ENCODE peak calls at places on chromosomes 7 and 10, in ten cellular contexts. One of them, this sample, is unnamed.

GRCh38 chr7:68038621-68039314 is 1042.1 kb downstream of the TYW1 start:
- DNase-seq in endodermal cell: no peak
- DNase-seq in aorta: no peak
- DNase-seq in mesendoderm: no peak
- DNase-seq in mammary epithelial cell: no peak
- DNase-seq in colonic mucosa: no peak
- DNase-seq in tibial artery: no peak
- DNase-seq in stomach: no peak
- DNase-seq in ovary: no peak
- DNase-seq in hepatocyte: peak; percentile 55
- DNase-seq in this sample: no peak

GRCh38 chr10:43594944-43595589 is 11.2 kb upstream of the ZNF485 start:
- DNase-seq in colonic mucosa: no peak
- DNase-seq in hepatocyte: peak; percentile 44
- DNase-seq in stomach: peak; percentile 46
- DNase-seq in endodermal cell: no peak
- DNase-seq in mesendoderm: no peak
- DNase-seq in mammary epithelial cell: no peak
- DNase-seq in tibial artery: no peak
- DNase-seq in aorta: no peak
- DNase-seq in ovary: no peak
- DNase-seq in this sample: no peak

GRCh38 chr10:3002304-3002703 is 65.0 kb upstream of the PFKP start:
- DNase-seq in aorta: no peak
- DNase-seq in endodermal cell: no peak
- DNase-seq in tibial artery: no peak
- DNase-seq in mammary epithelial cell: no peak
- DNase-seq in mesendoderm: no peak
- DNase-seq in hepatocyte: no peak
- DNase-seq in ovary: no peak
- DNase-seq in stomach: no peak
- DNase-seq in colonic mucosa: no peak
- DNase-seq in this sample: no peak

GRCh38 chr7:50216626-50217025 is 87.9 kb upstream of the IKZF1 start:
- DNase-seq in mammary epithelial cell: no peak
- DNase-seq in mesendoderm: no peak
- DNase-seq in colonic mucosa: no peak
- DNase-seq in aorta: no peak
- DNase-seq in stomach: no peak
- DNase-seq in hepatocyte: no peak
- DNase-seq in ovary: no peak
- DNase-seq in endodermal cell: peak; percentile 7
- DNase-seq in tibial artery: no peak
- DNase-seq in this sample: no peak

GRCh38 chr10:104337985-104338735 is at the start of gene ITPRIP:
- DNase-seq in tibial artery: peak; percentile 90
- DNase-seq in mammary epithelial cell: peak; percentile 82
- DNase-seq in endodermal cell: peak; percentile 87
- DNase-seq in ovary: peak; percentile 81
- DNase-seq in colonic mucosa: peak; percentile 78
- DNase-seq in hepatocyte: peak; percentile 81
- DNase-seq in stomach: peak; percentile 77
- DNase-seq in mesendoderm: peak; percentile 85
- DNase-seq in aorta: peak; percentile 91
- DNase-seq in this sample: peak; percentile 74

GRCh38 chr7:132580277-132580676 is 4.0 kb upstream of the PLXNA4 start:
- DNase-seq in endodermal cell: peak; percentile 68
- DNase-seq in stomach: no peak
- DNase-seq in hepatocyte: peak; percentile 22
- DNase-seq in ovary: no peak
- DNase-seq in aorta: no peak
- DNase-seq in mammary epithelial cell: peak; percentile 13
- DNase-seq in tibial artery: no peak
- DNase-seq in colonic mucosa: no peak
- DNase-seq in mesendoderm: peak; percentile 76
- DNase-seq in this sample: no peak

GRCh38 chr7:158804335-158804734 is 25.0 kb downstream of the ESYT2 start:
- DNase-seq in tibial artery: no peak
- DNase-seq in mammary epithelial cell: no peak
- DNase-seq in stomach: no peak
- DNase-seq in endodermal cell: no peak
- DNase-seq in ovary: no peak
- DNase-seq in hepatocyte: no peak
- DNase-seq in aorta: no peak
- DNase-seq in mesendoderm: no peak
- DNase-seq in colonic mucosa: no peak
- DNase-seq in this sample: no peak

GRCh38 chr10:95499482-95499989 is 61.6 kb downstream of the SORBS1 start:
- DNase-seq in aorta: no peak
- DNase-seq in colonic mucosa: no peak
- DNase-seq in stomach: no peak
- DNase-seq in hepatocyte: no peak
- DNase-seq in mesendoderm: no peak
- DNase-seq in endodermal cell: no peak
- DNase-seq in ovary: no peak
- DNase-seq in mammary epithelial cell: no peak
- DNase-seq in tibial artery: no peak
- DNase-seq in this sample: no peak

GRCh38 chr7:71131256-71131752 is 640 bp upstream of the GALNT17 start:
- DNase-seq in mesendoderm: peak; percentile 87
- DNase-seq in hepatocyte: peak; percentile 79
- DNase-seq in stomach: no peak
- DNase-seq in endodermal cell: peak; percentile 91
- DNase-seq in ovary: peak; percentile 85
- DNase-seq in colonic mucosa: peak; percentile 20
- DNase-seq in aorta: peak; percentile 92
- DNase-seq in tibial artery: peak; percentile 80
- DNase-seq in mammary epithelial cell: peak; percentile 2
- DNase-seq in this sample: peak; percentile 33

GRCh38 chr7:106430103-106430502 is 145.3 kb upstream of the NAMPT start:
- DNase-seq in mesendoderm: no peak
- DNase-seq in stomach: no peak
- DNase-seq in endodermal cell: no peak
- DNase-seq in colonic mucosa: no peak
- DNase-seq in hepatocyte: no peak
- DNase-seq in aorta: no peak
- DNase-seq in tibial artery: no peak
- DNase-seq in mammary epithelial cell: no peak
- DNase-seq in ovary: no peak
- DNase-seq in this sample: no peak

GRCh38 chr10:61192042-61192441 is 248.1 kb upstream of the RHOBTB1 start:
- DNase-seq in mammary epithelial cell: no peak
- DNase-seq in endodermal cell: no peak
- DNase-seq in colonic mucosa: no peak
- DNase-seq in mesendoderm: no peak
- DNase-seq in aorta: no peak
- DNase-seq in ovary: no peak
- DNase-seq in tibial artery: no peak
- DNase-seq in stomach: no peak
- DNase-seq in hepatocyte: no peak
- DNase-seq in this sample: no peak

GRCh38 chr10:126059101-126059826 is 162.9 kb downstream of the FANK1 start:
- DNase-seq in aorta: no peak
- DNase-seq in colonic mucosa: no peak
- DNase-seq in mesendoderm: no peak
- DNase-seq in ovary: no peak
- DNase-seq in hepatocyte: no peak
- DNase-seq in stomach: no peak
- DNase-seq in tibial artery: no peak
- DNase-seq in endodermal cell: no peak
- DNase-seq in mammary epithelial cell: peak; percentile 34
- DNase-seq in this sample: no peak

DNA sequence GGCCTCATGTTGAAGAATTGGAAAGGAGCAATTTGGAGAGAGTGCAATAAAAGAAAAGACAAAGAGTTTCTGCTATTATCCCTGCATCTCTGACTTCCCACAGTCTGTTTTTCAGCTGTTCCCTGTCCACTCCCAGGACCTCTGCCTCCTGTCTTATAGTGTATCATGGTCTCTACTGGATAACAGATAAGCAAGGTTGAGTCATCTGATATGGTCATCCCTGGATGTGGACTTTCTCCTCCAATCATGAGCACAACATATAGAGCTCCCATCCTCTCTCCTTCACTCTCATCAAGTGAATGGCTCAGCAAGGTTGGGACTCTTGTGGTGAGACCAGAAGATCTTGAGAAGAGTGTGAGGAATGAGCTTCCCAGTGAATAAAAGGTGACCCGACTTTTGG is 123.1 kb downstream of the PLCE1 start:
- DNase-seq in tibial artery: no peak
- DNase-seq in mammary epithelial cell: no peak
- DNase-seq in hepatocyte: no peak
- DNase-seq in stomach: no peak
- DNase-seq in colonic mucosa: no peak
- DNase-seq in ovary: no peak
- DNase-seq in endodermal cell: no peak
- DNase-seq in aorta: no peak
- DNase-seq in mesendoderm: no peak
- DNase-seq in this sample: no peak
- H3K4me1 ChIP-seq in tibial artery: peaks cover 48% of the 10 kb centered on the region
- H3K4me1 ChIP-seq in mammary epithelial cell: no peaks in the 10 kb centered on the region
- H3K4me1 ChIP-seq in hepatocyte: no peaks in the 10 kb centered on the region
- H3K4me1 ChIP-seq in stomach: peaks cover 4% of the 10 kb centered on the region
- H3K4me1 ChIP-seq in colonic mucosa: no peaks in the 10 kb centered on the region
- H3K4me1 ChIP-seq in ovary: no peaks in the 10 kb centered on the region
- H3K4me1 ChIP-seq in endodermal cell: no peaks in the 10 kb centered on the region
- H3K4me1 ChIP-seq in aorta: peaks cover 10% of the 10 kb centered on the region
- H3K4me1 ChIP-seq in mesendoderm: no peaks in the 10 kb centered on the region
- H3K4me1 ChIP-seq in this sample: no peaks in the 10 kb centered on the region

DNA sequence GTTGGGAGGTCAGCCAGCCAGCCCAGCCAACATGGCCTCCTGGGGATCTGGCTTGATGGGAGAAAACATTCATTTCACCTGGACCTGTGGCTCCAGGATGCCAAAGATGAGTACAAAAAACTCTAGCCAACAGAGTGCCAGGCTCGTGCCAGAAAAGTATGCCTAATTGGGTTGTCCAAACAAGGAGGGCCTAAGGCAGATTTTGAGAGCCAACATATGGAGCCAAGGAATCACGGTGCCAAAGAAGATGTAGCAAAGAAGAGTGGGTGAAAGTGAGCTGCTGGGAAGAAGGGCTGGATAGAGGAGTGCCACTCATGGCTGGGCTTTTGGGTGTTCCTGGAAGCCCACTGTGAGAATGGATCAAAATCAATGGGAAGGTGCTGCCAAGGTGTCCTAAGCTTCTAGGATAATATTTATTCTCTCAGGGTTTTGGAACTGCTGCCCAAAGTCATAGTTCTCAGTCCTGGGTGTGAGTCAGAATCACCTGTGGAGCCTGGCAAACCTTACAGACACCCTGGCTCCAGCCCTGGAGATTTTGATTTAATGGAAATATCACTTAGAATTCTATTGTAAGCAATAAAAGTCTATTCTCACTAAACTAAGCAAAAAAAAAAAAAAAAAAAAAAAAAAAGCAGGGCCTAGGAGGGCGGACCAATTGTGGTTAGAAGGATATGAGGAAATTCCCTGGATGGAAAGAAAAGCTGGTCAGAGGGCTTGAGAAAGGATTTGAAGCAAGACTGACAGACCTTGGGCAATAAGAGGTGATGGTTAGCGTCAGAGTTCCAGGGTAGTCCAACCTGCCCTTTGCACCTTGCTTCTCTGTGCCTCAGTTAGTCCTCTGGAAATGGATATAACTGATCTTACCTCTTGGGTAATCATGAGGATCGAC is 182.2 kb upstream of the PRR15 start:
- DNase-seq in mammary epithelial cell: no peak
- DNase-seq in hepatocyte: no peak
- DNase-seq in aorta: no peak
- DNase-seq in stomach: no peak
- DNase-seq in mesendoderm: no peak
- DNase-seq in ovary: no peak
- DNase-seq in endodermal cell: no peak
- DNase-seq in colonic mucosa: no peak
- DNase-seq in tibial artery: no peak
- DNase-seq in this sample: no peak
- H3K27ac ChIP-seq in mammary epithelial cell: no peak overlapping the region
- H3K27ac ChIP-seq in hepatocyte: no peak overlapping the region
- H3K27ac ChIP-seq in aorta: no peak overlapping the region
- H3K27ac ChIP-seq in stomach: no peak overlapping the region
- H3K27ac ChIP-seq in mesendoderm: no peak overlapping the region
- H3K27ac ChIP-seq in ovary: no peak overlapping the region
- H3K27ac ChIP-seq in endodermal cell: no peak overlapping the region
- H3K27ac ChIP-seq in colonic mucosa: no peak overlapping the region
- H3K27ac ChIP-seq in tibial artery: no peak overlapping the region
- H3K27ac ChIP-seq in this sample: no peak overlapping the region

DNA sequence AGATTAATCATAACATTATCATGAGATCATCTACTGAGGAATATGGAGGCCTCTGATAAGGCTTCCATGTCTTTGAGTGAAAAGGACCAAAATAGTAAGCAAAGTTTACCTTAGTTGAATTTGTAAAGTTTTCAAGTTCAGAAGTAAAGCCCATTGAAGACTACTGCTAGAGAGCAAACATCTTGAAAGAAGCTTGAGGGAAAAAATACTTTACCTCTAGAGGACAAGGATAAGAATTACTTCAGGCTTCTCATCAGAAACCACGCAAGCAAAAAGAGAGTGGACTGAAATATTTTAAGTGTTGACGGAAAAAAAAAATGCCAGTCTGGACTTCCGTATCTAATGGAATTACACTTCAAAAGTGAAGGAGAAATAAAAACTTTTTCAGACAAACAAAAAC is 114.3 kb downstream of the MPP7 start:
- DNase-seq in colonic mucosa: no peak
- DNase-seq in stomach: no peak
- DNase-seq in endodermal cell: no peak
- DNase-seq in aorta: no peak
- DNase-seq in mesendoderm: no peak
- DNase-seq in hepatocyte: no peak
- DNase-seq in tibial artery: no peak
- DNase-seq in ovary: no peak
- DNase-seq in mammary epithelial cell: no peak
- DNase-seq in this sample: no peak
- H3K4me3 ChIP-seq in colonic mucosa: no peak overlapping the region
- H3K4me3 ChIP-seq in stomach: no peak overlapping the region
- H3K4me3 ChIP-seq in endodermal cell: no peak overlapping the region
- H3K4me3 ChIP-seq in aorta: no peak overlapping the region
- H3K4me3 ChIP-seq in mesendoderm: no peak overlapping the region
- H3K4me3 ChIP-seq in hepatocyte: no peak overlapping the region
- H3K4me3 ChIP-seq in tibial artery: no peak overlapping the region
- H3K4me3 ChIP-seq in ovary: no peak overlapping the region
- H3K4me3 ChIP-seq in mammary epithelial cell: no peak overlapping the region
- H3K4me3 ChIP-seq in this sample: no peak overlapping the region

DNA sequence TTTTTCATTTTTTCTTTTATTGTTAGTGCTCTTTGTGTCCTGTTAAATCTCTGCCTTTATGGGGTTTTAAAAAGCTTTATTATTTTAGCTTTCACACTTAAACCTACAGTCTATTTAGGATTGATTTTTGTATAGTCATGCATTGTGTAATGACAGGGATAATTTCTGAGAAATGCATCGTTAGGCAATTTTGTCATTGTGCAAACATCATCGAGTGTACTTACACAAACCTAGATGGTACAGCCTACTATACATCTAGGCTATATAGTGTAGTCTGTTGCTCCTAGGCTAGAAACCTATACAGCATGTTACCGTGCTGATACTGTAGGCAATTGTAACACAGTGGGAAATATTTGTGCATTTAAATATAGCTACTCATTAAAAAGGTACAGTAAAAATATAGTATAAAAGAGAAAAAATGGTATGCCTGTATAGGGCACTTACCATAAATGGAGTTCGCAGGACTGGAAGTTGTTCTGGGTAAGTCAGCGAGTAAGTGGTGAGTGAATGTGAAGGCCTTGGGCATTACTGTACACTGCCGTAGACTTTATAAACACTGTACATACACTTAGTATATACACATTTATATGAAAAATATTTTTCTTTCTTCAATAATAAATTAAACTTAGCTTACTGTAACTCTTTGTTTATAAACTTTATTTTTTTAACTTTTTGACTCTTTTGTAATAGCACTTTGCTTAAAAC is 16.0 kb downstream of the UBE2D1 start:
- DNase-seq in mammary epithelial cell: no peak
- DNase-seq in tibial artery: no peak
- DNase-seq in ovary: no peak
- DNase-seq in hepatocyte: no peak
- DNase-seq in aorta: no peak
- DNase-seq in mesendoderm: no peak
- DNase-seq in stomach: no peak
- DNase-seq in endodermal cell: no peak
- DNase-seq in colonic mucosa: no peak
- DNase-seq in this sample: no peak
- H3K4me1 ChIP-seq in mammary epithelial cell: no peaks in the 10 kb centered on the region
- H3K4me1 ChIP-seq in tibial artery: peaks cover 36% of the 10 kb centered on the region
- H3K4me1 ChIP-seq in ovary: no peaks in the 10 kb centered on the region
- H3K4me1 ChIP-seq in hepatocyte: peaks cover 9% of the 10 kb centered on the region
- H3K4me1 ChIP-seq in aorta: no peaks in the 10 kb centered on the region
- H3K4me1 ChIP-seq in mesendoderm: peaks cover 2% of the 10 kb centered on the region
- H3K4me1 ChIP-seq in stomach: peaks cover 26% of the 10 kb centered on the region
- H3K4me1 ChIP-seq in endodermal cell: no peaks in the 10 kb centered on the region
- H3K4me1 ChIP-seq in colonic mucosa: no peaks in the 10 kb centered on the region
- H3K4me1 ChIP-seq in this sample: peaks cover 78% of the 10 kb centered on the region

This sample was measured in left ventricle myocardium inferior.